ENCODE peak calls at places on chromosomes 16 and 17, in six cellular contexts. One of them, this sample, is unnamed.

GRCh38 chr17:46764709-46765401 is 53.6 kb downstream of the WNT3 start:
- DNase-seq in cardiac muscle cell: peak
- DNase-seq in H1: peak
- DNase-seq in SJSA1: peak
- DNase-seq in thoracic aorta: no peak
- DNase-seq in Karpas-422: no peak
- DNase-seq in this sample: peak

GRCh38 chr17:61701978-61702377 is 111.0 kb upstream of the NACA2 start:
- DNase-seq in cardiac muscle cell: no peak
- DNase-seq in H1: no peak
- DNase-seq in SJSA1: no peak
- DNase-seq in thoracic aorta: no peak
- DNase-seq in Karpas-422: no peak
- DNase-seq in this sample: no peak

GRCh38 chr17:3647769-3648540 is 11.4 kb downstream of the CTNS start:
- DNase-seq in cardiac muscle cell: peak
- DNase-seq in H1: peak
- DNase-seq in SJSA1: peak
- DNase-seq in thoracic aorta: no peak
- DNase-seq in Karpas-422: peak
- DNase-seq in this sample: peak

GRCh38 chr17:71878271-71878670 is 242.5 kb upstream of the SOX9 start:
- DNase-seq in cardiac muscle cell: no peak
- DNase-seq in H1: no peak
- DNase-seq in SJSA1: no peak
- DNase-seq in thoracic aorta: no peak
- DNase-seq in Karpas-422: no peak
- DNase-seq in this sample: no peak

GRCh38 chr17:2235792-2236365 is 67.7 kb downstream of the SMG6 start:
- DNase-seq in cardiac muscle cell: peak
- DNase-seq in H1: no peak
- DNase-seq in SJSA1: no peak
- DNase-seq in thoracic aorta: no peak
- DNase-seq in Karpas-422: peak
- DNase-seq in this sample: no peak

GRCh38 chr16:68681038-68681437 is 35.9 kb downstream of the CDH3 start:
- DNase-seq in cardiac muscle cell: no peak
- DNase-seq in H1: no peak
- DNase-seq in SJSA1: no peak
- DNase-seq in thoracic aorta: no peak
- DNase-seq in Karpas-422: no peak
- DNase-seq in this sample: no peak

GRCh38 chr17:9842057-9842758 is 16.5 kb downstream of the GLP2R start:
- DNase-seq in cardiac muscle cell: peak
- DNase-seq in H1: no peak
- DNase-seq in SJSA1: peak
- DNase-seq in thoracic aorta: no peak
- DNase-seq in Karpas-422: no peak
- DNase-seq in this sample: peak

GRCh38 chr17:40382251-40382650 is 17.7 kb upstream of the GJD3 start:
- DNase-seq in cardiac muscle cell: peak
- DNase-seq in H1: no peak
- DNase-seq in SJSA1: no peak
- DNase-seq in thoracic aorta: no peak
- DNase-seq in Karpas-422: no peak
- DNase-seq in this sample: no peak

GRCh38 chr16:19698480-19699465 is 19.3 kb downstream of the KNOP1 start:
- DNase-seq in cardiac muscle cell: peak
- DNase-seq in H1: no peak
- DNase-seq in SJSA1: no peak
- DNase-seq in thoracic aorta: no peak
- DNase-seq in Karpas-422: peak
- DNase-seq in this sample: no peak

GRCh38 chr17:82592289-82592683 is 56.0 kb downstream of the WDR45B start:
- DNase-seq in cardiac muscle cell: no peak
- DNase-seq in H1: no peak
- DNase-seq in SJSA1: no peak
- DNase-seq in thoracic aorta: no peak
- DNase-seq in Karpas-422: no peak
- DNase-seq in this sample: no peak

GRCh38 chr16:50697881-50698767 is 4.7 kb downstream of the NOD2 start:
- DNase-seq in cardiac muscle cell: peak
- DNase-seq in H1: no peak
- DNase-seq in SJSA1: peak
- DNase-seq in thoracic aorta: no peak
- DNase-seq in Karpas-422: no peak
- DNase-seq in this sample: peak

GRCh38 chr17:19979917-19980770 is 2.5 kb upstream of the AKAP10 start:
- DNase-seq in cardiac muscle cell: peak
- DNase-seq in H1: peak
- DNase-seq in SJSA1: no peak
- DNase-seq in thoracic aorta: no peak
- DNase-seq in Karpas-422: no peak
- DNase-seq in this sample: no peak

GRCh38 chr17:37478187-37478586 is 11.5 kb upstream of the DUSP14 start:
- DNase-seq in cardiac muscle cell: peak
- DNase-seq in H1: no peak
- DNase-seq in SJSA1: no peak
- DNase-seq in thoracic aorta: no peak
- DNase-seq in Karpas-422: no peak
- DNase-seq in this sample: no peak

GRCh38 chr16:57611184-57611583 is 17.2 kb upstream of the ADGRG1 start:
- DNase-seq in cardiac muscle cell: peak
- DNase-seq in H1: no peak
- DNase-seq in SJSA1: peak
- DNase-seq in thoracic aorta: no peak
- DNase-seq in Karpas-422: no peak
- DNase-seq in this sample: peak

GRCh38 chr16:11572301-11572995 is 14.3 kb downstream of the LITAF start:
- DNase-seq in cardiac muscle cell: no peak
- DNase-seq in H1: no peak
- DNase-seq in SJSA1: no peak
- DNase-seq in thoracic aorta: no peak
- DNase-seq in Karpas-422: no peak
- DNase-seq in this sample: no peak

GRCh38 chr16:12097523-12098428 is 121.2 kb downstream of the SNX29 start:
- DNase-seq in cardiac muscle cell: peak
- DNase-seq in H1: no peak
- DNase-seq in SJSA1: peak
- DNase-seq in thoracic aorta: no peak
- DNase-seq in Karpas-422: no peak
- DNase-seq in this sample: no peak

GRCh38 chr17:35713069-35713728 is 18.2 kb upstream of the RASL10B start:
- DNase-seq in cardiac muscle cell: peak
- DNase-seq in H1: no peak
- DNase-seq in SJSA1: no peak
- DNase-seq in thoracic aorta: peak
- DNase-seq in Karpas-422: no peak
- DNase-seq in this sample: peak

GRCh38 chr16:69567031-69567680 is 1.4 kb downstream of the NFAT5 start:
- DNase-seq in cardiac muscle cell: no peak
- DNase-seq in H1: no peak
- DNase-seq in SJSA1: no peak
- DNase-seq in thoracic aorta: no peak
- DNase-seq in Karpas-422: peak
- DNase-seq in this sample: peak

GRCh38 chr17:57312242-57312641 is 55.9 kb downstream of the MSI2 start:
- DNase-seq in cardiac muscle cell: no peak
- DNase-seq in H1: no peak
- DNase-seq in SJSA1: no peak
- DNase-seq in thoracic aorta: no peak
- DNase-seq in Karpas-422: no peak
- DNase-seq in this sample: no peak

GRCh38 chr16:72191551-72191950 is 19.6 kb upstream of the PMFBP1 start:
- DNase-seq in cardiac muscle cell: peak
- DNase-seq in H1: no peak
- DNase-seq in SJSA1: no peak
- DNase-seq in thoracic aorta: no peak
- DNase-seq in Karpas-422: no peak
- DNase-seq in this sample: peak

GRCh38 chr17:17741346-17742023 is 60.2 kb downstream of the RAI1 start:
- DNase-seq in cardiac muscle cell: no peak
- DNase-seq in H1: peak
- DNase-seq in SJSA1: peak
- DNase-seq in thoracic aorta: no peak
- DNase-seq in Karpas-422: no peak
- DNase-seq in this sample: no peak

GRCh38 chr16:88847654-88848053 is 9.1 kb downstream of the GALNS start:
- DNase-seq in cardiac muscle cell: no peak
- DNase-seq in H1: no peak
- DNase-seq in SJSA1: no peak
- DNase-seq in thoracic aorta: no peak
- DNase-seq in Karpas-422: no peak
- DNase-seq in this sample: no peak

GRCh38 chr16:74575805-74576643 is 30.9 kb downstream of the GLG1 start:
- DNase-seq in cardiac muscle cell: no peak
- DNase-seq in H1: no peak
- DNase-seq in SJSA1: no peak
- DNase-seq in thoracic aorta: no peak
- DNase-seq in Karpas-422: no peak
- DNase-seq in this sample: no peak

GRCh38 chr17:77427471-77427991 is 286.8 kb downstream of the SEC14L1 start:
- DNase-seq in cardiac muscle cell: peak
- DNase-seq in H1: no peak
- DNase-seq in SJSA1: peak
- DNase-seq in thoracic aorta: no peak
- DNase-seq in Karpas-422: no peak
- DNase-seq in this sample: peak

GRCh38 chr17:77428020-77428781 is 287.4 kb downstream of the SEC14L1 start:
- DNase-seq in cardiac muscle cell: no peak
- DNase-seq in H1: no peak
- DNase-seq in SJSA1: no peak
- DNase-seq in thoracic aorta: no peak
- DNase-seq in Karpas-422: peak
- DNase-seq in this sample: no peak

GRCh38 chr17:77424585-77425344 is 284.0 kb downstream of the SEC14L1 start:
- DNase-seq in cardiac muscle cell: peak
- DNase-seq in H1: no peak
- DNase-seq in SJSA1: peak
- DNase-seq in thoracic aorta: no peak
- DNase-seq in Karpas-422: no peak
- DNase-seq in this sample: peak

GRCh38 chr17:77426676-77427386 is 286.1 kb downstream of the SEC14L1 start:
- DNase-seq in cardiac muscle cell: no peak
- DNase-seq in H1: no peak
- DNase-seq in SJSA1: no peak
- DNase-seq in thoracic aorta: no peak
- DNase-seq in Karpas-422: no peak
- DNase-seq in this sample: no peak

DNA sequence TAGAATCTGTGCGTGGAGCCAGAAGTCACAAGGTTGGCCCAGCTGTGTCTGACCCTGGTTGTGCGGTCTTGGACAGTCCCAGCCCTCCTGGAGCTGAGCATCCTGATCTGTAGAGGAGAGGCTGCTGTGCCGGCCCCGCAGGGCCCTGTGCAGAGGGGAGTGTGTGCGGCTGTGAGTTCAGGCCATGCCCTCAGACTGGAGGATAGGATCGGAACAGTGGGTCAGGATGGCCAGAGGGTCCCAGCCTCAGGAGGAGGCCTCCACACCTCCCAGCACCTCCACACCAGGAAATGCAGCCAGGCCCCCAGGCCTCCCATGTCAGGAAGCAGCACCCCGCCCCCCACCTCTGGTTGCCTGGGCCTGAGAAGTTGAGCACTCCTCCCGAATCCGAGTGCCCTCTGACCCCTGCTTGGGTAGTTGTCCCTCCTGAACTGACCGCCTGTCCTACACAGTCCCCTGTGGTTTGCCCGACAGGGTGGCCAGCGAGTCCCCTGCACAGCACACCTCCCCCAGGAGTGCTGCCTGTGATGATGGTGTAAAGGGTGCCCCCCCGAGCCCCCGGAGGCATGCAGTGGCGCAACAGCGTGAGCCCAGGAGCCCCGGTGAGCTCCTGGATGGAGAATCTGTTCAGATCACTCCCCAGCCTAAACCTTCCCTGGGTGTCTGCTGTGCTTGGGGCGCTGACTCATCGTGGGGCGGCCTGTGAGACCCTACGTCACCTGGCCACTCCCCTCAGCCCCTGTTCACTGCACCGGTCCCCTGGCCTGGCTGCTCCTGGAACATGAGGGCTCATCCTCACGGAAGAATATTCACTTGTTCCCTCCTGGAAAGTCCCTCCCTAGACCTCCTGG is 285.2 kb downstream of the SEC14L1 start:
- DNase-seq in cardiac muscle cell: peak
- DNase-seq in H1: no peak
- DNase-seq in SJSA1: peak
- DNase-seq in thoracic aorta: no peak
- DNase-seq in Karpas-422: peak
- DNase-seq in this sample: peak
- H3K27ac ChIP-seq in cardiac muscle cell: peak
- H3K27ac ChIP-seq in H1: peak
- H3K27ac ChIP-seq in SJSA1: peak
- H3K27ac ChIP-seq in thoracic aorta: peak
- H3K27ac ChIP-seq in Karpas-422: no peak
- H3K27ac ChIP-seq in this sample: peak

GRCh38 chr17:33225994-33226393 is 67.1 kb downstream of the ASIC2 start:
- DNase-seq in cardiac muscle cell: no peak
- DNase-seq in H1: no peak
- DNase-seq in SJSA1: no peak
- DNase-seq in thoracic aorta: no peak
- DNase-seq in Karpas-422: no peak
- DNase-seq in this sample: no peak
- H3K27ac ChIP-seq in cardiac muscle cell: no peak
- H3K27ac ChIP-seq in H1: no peak
- H3K27ac ChIP-seq in SJSA1: no peak
- H3K27ac ChIP-seq in thoracic aorta: no peak
- H3K27ac ChIP-seq in Karpas-422: no peak
- H3K27ac ChIP-seq in this sample: no peak

DNA sequence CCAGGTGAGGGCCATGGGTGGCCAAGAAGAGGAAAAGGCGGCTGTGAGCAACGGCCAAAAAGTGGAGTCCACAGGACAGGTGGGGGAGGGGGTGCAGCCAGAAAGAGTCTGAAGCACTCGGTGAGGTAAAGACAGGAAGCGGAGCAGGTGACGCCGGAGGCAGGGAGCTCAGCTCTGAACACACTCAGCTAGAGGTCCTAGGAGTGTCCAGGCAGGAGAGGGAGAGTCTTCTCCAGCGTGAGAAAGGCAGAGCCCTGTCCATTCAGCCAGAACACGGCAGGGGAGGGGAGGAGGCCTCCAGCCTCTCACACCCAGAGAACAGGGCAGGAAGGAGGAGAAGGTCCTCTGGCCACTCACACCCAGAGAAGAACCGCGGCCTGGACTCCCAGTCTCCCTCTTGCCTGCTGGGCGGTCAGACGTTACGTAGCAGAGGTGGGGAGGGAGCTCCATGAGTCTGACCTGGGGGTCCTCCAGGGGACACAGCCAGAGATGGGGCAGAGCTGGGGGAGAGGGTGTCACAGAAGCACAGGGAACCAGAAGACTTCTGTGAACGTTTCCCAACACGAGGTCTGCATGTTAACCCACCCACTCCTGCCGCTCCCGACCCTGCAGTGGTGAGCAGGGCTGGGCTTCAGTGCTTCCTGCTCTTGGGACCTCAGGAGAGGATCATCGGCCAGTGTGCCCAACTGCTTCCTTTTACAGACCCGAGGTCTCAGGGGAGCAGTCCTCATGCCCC is 89.2 kb downstream of the ABR start:
- DNase-seq in cardiac muscle cell: no peak
- DNase-seq in H1: no peak
- DNase-seq in SJSA1: no peak
- DNase-seq in thoracic aorta: no peak
- DNase-seq in Karpas-422: no peak
- DNase-seq in this sample: no peak
- H3K27ac ChIP-seq in cardiac muscle cell: peak
- H3K27ac ChIP-seq in H1: no peak
- H3K27ac ChIP-seq in SJSA1: no peak
- H3K27ac ChIP-seq in thoracic aorta: peak
- H3K27ac ChIP-seq in Karpas-422: no peak
- H3K27ac ChIP-seq in this sample: no peak

GRCh38 chr16:8679156-8679555 is 4.7 kb downstream of the ABAT start:
- DNase-seq in cardiac muscle cell: no peak
- DNase-seq in H1: no peak
- DNase-seq in SJSA1: no peak
- DNase-seq in thoracic aorta: no peak
- DNase-seq in Karpas-422: no peak
- DNase-seq in this sample: no peak
- H3K27ac ChIP-seq in cardiac muscle cell: no peak
- H3K27ac ChIP-seq in H1: no peak
- H3K27ac ChIP-seq in SJSA1: no peak
- H3K27ac ChIP-seq in thoracic aorta: no peak
- H3K27ac ChIP-seq in Karpas-422: no peak
- H3K27ac ChIP-seq in this sample: no peak

This sample was measured in brain microvascular endothelial cell.